ENCODE peak calls at places on chromosomes 13 and 19, in five cellular contexts. K is EH, U is left ventricle myocardium superior, H is GM23248, O is foreskin fibroblast. Z is an unnamed sample.

GRCh38 chr13:75541287-75541686 is 3.6 kb upstream of the COMMD6 start:
- DNase-seq in K (peak), U (no peak), H (no peak), O (no peak), Z (no peak)

GRCh38 chr13:35978607-35979316 is 152.4 kb downstream of the DCLK1 start:
- DNase-seq in K (peak), U (no peak), H (peak), O (peak), Z (peak)

GRCh38 chr19:6457958-6458694 is 1.5 kb downstream of the SLC25A23 start:
- DNase-seq in K (peak), U (no peak), H (peak), O (no peak), Z (no peak)

GRCh38 chr19:38711726-38712153 is 32.5 kb downstream of the CAPN12 start:
- DNase-seq in K (peak), U (peak), H (peak), O (peak), Z (peak)

GRCh38 chr13:113845055-113845454 is 18.8 kb downstream of the GAS6 start:
- DNase-seq in K (no peak), U (no peak), H (no peak), O (no peak), Z (no peak)

GRCh38 chr19:11444059-11444458 is 8.6 kb downstream of the PRKCSH start:
- DNase-seq in K (no peak), U (no peak), H (no peak), O (no peak), Z (no peak)

GRCh38 chr19:15274477-15274876 is 42.2 kb upstream of the EPHX3 start:
- DNase-seq in K (no peak), U (peak), H (no peak), O (no peak), Z (no peak)

GRCh38 chr19:2354670-2355069 is 5.4 kb upstream of the TMPRSS9 start:
- DNase-seq in K (no peak), U (no peak), H (no peak), O (no peak), Z (no peak)

GRCh38 chr13:32902898-32903297 is 113.3 kb upstream of the KL start:
- DNase-seq in K (peak), U (peak), H (peak), O (peak), Z (peak)

GRCh38 chr19:16588089-16588823 is 16.0 kb upstream of the SLC35E1 start:
- DNase-seq in K (no peak), U (peak), H (no peak), O (no peak), Z (no peak)

GRCh38 chr13:22561581-22561980 is 619.2 kb upstream of the SGCG start:
- DNase-seq in K (no peak), U (no peak), H (no peak), O (no peak), Z (no peak)

GRCh38 chr13:33125821-33126570 is 109.8 kb downstream of the KL start:
- DNase-seq in K (peak), U (peak), H (peak), O (peak), Z (peak)

GRCh38 chr13:87671031-87671823 is at the start of gene SLITRK5:
- DNase-seq in K (peak), U (peak), H (peak), O (peak), Z (no peak)

GRCh38 chr13:29954082-29955043 is 103.9 kb upstream of the UBL3 start:
- DNase-seq in K (no peak), U (no peak), H (no peak), O (no peak), Z (no peak)

GRCh38 chr13:51959773-51960172 is 51.5 kb downstream of the ATP7B start:
- DNase-seq in K (no peak), U (no peak), H (no peak), O (no peak), Z (no peak)

Z was measured in stromal cell of bone marrow.